ENCODE peak calls at places on chromosomes 6 and 20, in four cellular contexts. L is cardiac muscle cell, D is T-helper 2 cell, G is NCI-H1105 treated with DMSO at 0.1 percent for 48 hours. I is an unnamed sample.

GRCh38 chr20:33791959-33792597 is 19.1 kb upstream of the CHMP4B start:
- DNase-seq in L (peak), D (peak), G (no peak), I (no peak)

GRCh38 chr6:104617541-104618072 is 242.1 kb downstream of the HACE1 start:
- DNase-seq in L (no peak), D (no peak), G (no peak), I (no peak)

GRCh38 chr6:30800876-30801275 is 56.5 kb upstream of the IER3 start:
- DNase-seq in L (peak), D (no peak), G (no peak), I (no peak)

GRCh38 chr6:31419842-31420241 is 16.4 kb downstream of the MICA start:
- DNase-seq in L (peak), D (no peak), G (no peak), I (no peak)

GRCh38 chr20:20712004-20712473 is 405 bp downstream of the RALGAPA2 start:
- DNase-seq in L (no peak), D (no peak), G (peak), I (peak)

GRCh38 chr6:47567586-47567985 is 90.0 kb downstream of the CD2AP start:
- DNase-seq in L (no peak), D (no peak), G (no peak), I (no peak)

GRCh38 chr6:66200390-66200789 is 493.4 kb upstream of the EYS start:
- DNase-seq in L (no peak), D (no peak), G (no peak), I (no peak)

GRCh38 chr20:48910360-48910781 is 11.1 kb upstream of the ARFGEF2 start:
- DNase-seq in L (peak), D (peak), G (no peak), I (no peak)

GRCh38 chr6:1384549-1385128 is 4.7 kb upstream of the FOXF2 start:
- DNase-seq in L (no peak), D (no peak), G (no peak), I (no peak)

GRCh38 chr6:84197708-84198107 is 29.7 kb downstream of the CEP162 start:
- DNase-seq in L (no peak), D (no peak), G (no peak), I (no peak)

GRCh38 chr20:8940311-8940710 is 128.6 kb upstream of the PLCB4 start:
- DNase-seq in L (no peak), D (no peak), G (no peak), I (no peak)

GRCh38 chr6:145544031-145544430 is 191.3 kb downstream of the EPM2A start:
- DNase-seq in L (peak), D (no peak), G (no peak), I (no peak)

GRCh38 chr20:38320221-38320620 is 16.3 kb downstream of the BPI start:
- DNase-seq in L (peak), D (no peak), G (no peak), I (no peak)

GRCh38 chr6:2237001-2237400 is 8.4 kb downstream of the GMDS start:
- DNase-seq in L (peak), D (no peak), G (no peak), I (no peak)

GRCh38 chr6:15382712-15383111 is 136.8 kb downstream of the JARID2 start:
- DNase-seq in L (no peak), D (no peak), G (no peak), I (no peak)

GRCh38 chr20:49559411-49560081 is 8.4 kb downstream of the PTGIS start:
- DNase-seq in L (peak), D (no peak), G (no peak), I (peak)

GRCh38 chr20:48338717-48339116 is 489.1 kb downstream of the PREX1 start:
- DNase-seq in L (peak), D (no peak), G (no peak), I (no peak)

GRCh38 chr20:47821481-47822100 is 36.3 kb upstream of the SULF2 start:
- DNase-seq in L (no peak), D (no peak), G (no peak), I (no peak)

GRCh38 chr6:38131527-38131965 is 312.0 kb downstream of the ZFAND3 start:
- DNase-seq in L (peak), D (no peak), G (no peak), I (no peak)

GRCh38 chr6:147135211-147135672 is 69.0 kb upstream of the STXBP5 start:
- DNase-seq in L (peak), D (no peak), G (no peak), I (no peak)

GRCh38 chr6:154414021-154414813 is 57.6 kb upstream of the IPCEF1 start:
- DNase-seq in L (no peak), D (no peak), G (no peak), I (no peak)

GRCh38 chr20:38032585-38033329 is 499 bp downstream of the TTI1 start:
- DNase-seq in L (no peak), D (no peak), G (no peak), I (peak)

GRCh38 chr6:134134654-134135053 is 82.2 kb upstream of the SLC2A12 start:
- DNase-seq in L (no peak), D (no peak), G (no peak), I (no peak)

GRCh38 chr6:134590449-134590848 is 272.5 kb upstream of the SGK1 start:
- DNase-seq in L (peak), D (no peak), G (no peak), I (no peak)

GRCh38 chr6:18265099-18265372 is 706 bp upstream of the DEK start:
- DNase-seq in L (no peak), D (no peak), G (peak), I (no peak)

GRCh38 chr6:128932061-128932460 is 49.1 kb downstream of the LAMA2 start:
- DNase-seq in L (no peak), D (no peak), G (no peak), I (no peak)

GRCh38 chr20:58583586-58583985 is 67.5 kb upstream of the STX16 start:
- DNase-seq in L (no peak), D (no peak), G (no peak), I (no peak)

GRCh38 chr6:19210849-19211590 is 626.1 kb upstream of the ID4 start:
- DNase-seq in L (peak), D (no peak), G (no peak), I (no peak)

GRCh38 chr6:30142665-30143064 is 6.7 kb downstream of the TRIM40 start:
- DNase-seq in L (no peak), D (no peak), G (no peak), I (no peak)